ENCODE peak calls at places on chromosome 11, in five cellular contexts. S, F, Q, P and J are unnamed samples.
A peak's percentile ranks its signal among the peaks of the same experiment; 100 is the strongest.

GRCh38 chr11:128695539-128696221 is 1.8 kb downstream of the FLI1 start:
- DNase-seq in S (no peak), F (no peak), Q (no peak), P (no peak), J (no peak)

GRCh38 chr11:17473071-17473744 is 3.4 kb downstream of the ABCC8 start:
- DNase-seq in S (no peak), F (peak; percentile 32), Q (peak; percentile 65), P (no peak), J (no peak)

GRCh38 chr11:126537492-126537891 is 182.0 kb downstream of the ST3GAL4 start:
- DNase-seq in S (no peak), F (no peak), Q (no peak), P (no peak), J (no peak)

GRCh38 chr11:61474234-61474633 is 34.3 kb upstream of the LRRC10B start:
- DNase-seq in S (no peak), F (no peak), Q (no peak), P (no peak), J (no peak)

GRCh38 chr11:129815596-129816461 is at the start of gene TMEM45B:
- DNase-seq in S (no peak), F (peak; percentile 61), Q (peak; percentile 26), P (no peak), J (no peak)

GRCh38 chr11:86228967-86229330 is 15.6 kb upstream of the EED start:
- DNase-seq in S (no peak), F (no peak), Q (no peak), P (no peak), J (no peak)

GRCh38 chr11:121762820-121763219 is 310.1 kb upstream of the SORL1-AS1 start:
- DNase-seq in S (no peak), F (peak; percentile 84), Q (peak; percentile 37), P (peak; percentile 25), J (no peak)

GRCh38 chr11:848380-848931 is 5.8 kb downstream of the TSPAN4 start:
- DNase-seq in S (no peak), F (peak; percentile 58), Q (peak; percentile 61), P (no peak), J (no peak)

GRCh38 chr11:96470521-96470920 is 80.7 kb downstream of the JRKL start:
- DNase-seq in S (no peak), F (no peak), Q (no peak), P (no peak), J (no peak)

GRCh38 chr11:87417951-87418350 is 380.2 kb downstream of the TMEM135 start:
- DNase-seq in S (no peak), F (no peak), Q (no peak), P (no peak), J (no peak)

GRCh38 chr11:103338621-103339484 is 229.6 kb downstream of the DYNC2H1 start:
- DNase-seq in S (no peak), F (peak; percentile 67), Q (no peak), P (no peak), J (no peak)

GRCh38 chr11:128496684-128497056 is 90.7 kb downstream of the ETS1 start:
- DNase-seq in S (no peak), F (no peak), Q (no peak), P (no peak), J (no peak)

GRCh38 chr11:75160328-75160757 is 9.4 kb downstream of the SLCO2B1 start:
- DNase-seq in S (no peak), F (no peak), Q (no peak), P (no peak), J (no peak)

GRCh38 chr11:118007040-118007439 is 20.8 kb downstream of the IL10RA start:
- DNase-seq in S (no peak), F (no peak), Q (no peak), P (no peak), J (no peak)

GRCh38 chr11:17277024-17277584 is 565 bp downstream of the NUCB2 start:
- DNase-seq in S (no peak), F (no peak), Q (no peak), P (no peak), J (no peak)

GRCh38 chr11:35662061-35662648 is 420 bp upstream of the TRIM44 start:
- DNase-seq in S (no peak), F (no peak), Q (no peak), P (no peak), J (no peak)

GRCh38 chr11:126479178-126479930 is 123.9 kb downstream of the ST3GAL4 start:
- DNase-seq in S (no peak), F (no peak), Q (no peak), P (no peak), J (no peak)

GRCh38 chr11:46345881-46346484 is 1.3 kb upstream of the DGKZ start:
- DNase-seq in S (no peak), F (no peak), Q (no peak), P (no peak), J (no peak)

GRCh38 chr11:108662700-108663099 is 2.2 kb upstream of the DDX10 start:
- DNase-seq in S (no peak), F (no peak), Q (no peak), P (no peak), J (no peak)

GRCh38 chr11:65872555-65873279 is at the start of gene EFEMP2:
- DNase-seq in S (no peak), F (no peak), Q (peak; percentile 80), P (peak; percentile 61), J (no peak)

GRCh38 chr11:46895821-46896220 is 22.5 kb downstream of the LRP4 start:
- DNase-seq in S (no peak), F (no peak), Q (no peak), P (peak; percentile 80), J (no peak)

GRCh38 chr11:111986589-111986988 is 38.6 kb upstream of the DLAT start:
- DNase-seq in S (no peak), F (no peak), Q (no peak), P (no peak), J (no peak)

GRCh38 chr11:119599864-119600593 is 129.0 kb downstream of the NECTIN1 start:
- DNase-seq in S (no peak), F (no peak), Q (no peak), P (no peak), J (no peak)

GRCh38 chr11:114326151-114326550 is 30.0 kb downstream of the NNMT start:
- DNase-seq in S (no peak), F (no peak), Q (no peak), P (no peak), J (no peak)

GRCh38 chr11:27876209-27876775 is 176.0 kb upstream of the BDNF start:
- DNase-seq in S (no peak), F (no peak), Q (no peak), P (no peak), J (no peak)

GRCh38 chr11:71114124-71114851 is 138.1 kb downstream of the SHANK2 start:
- DNase-seq in S (no peak), F (no peak), Q (no peak), P (no peak), J (no peak)

GRCh38 chr11:27977031-27977430 is 130.9 kb downstream of the KIF18A start:
- DNase-seq in S (no peak), F (no peak), Q (no peak), P (no peak), J (peak; percentile 82)

GRCh38 chr11:120554771-120555432 is 43.4 kb downstream of the GRIK4 start:
- DNase-seq in S (no peak), F (peak; percentile 54), Q (peak; percentile 72), P (no peak), J (no peak)

GRCh38 chr11:33195391-33196190 is 34.3 kb upstream of the CSTF3 start:
- DNase-seq in S (no peak), F (no peak), Q (no peak), P (no peak), J (no peak)

GRCh38 chr11:132202621-132203020 is 832.2 kb downstream of the NTM start:
- DNase-seq in S (no peak), F (no peak), Q (no peak), P (no peak), J (no peak)

GRCh38 chr11:113957016-113957415 is 17.9 kb upstream of the HTR3A start:
- DNase-seq in S (no peak), F (peak; percentile 33), Q (no peak), P (no peak), J (no peak)

GRCh38 chr11:106603971-106604370 is 414.3 kb downstream of the GUCY1A2 start:
- DNase-seq in S (no peak), F (no peak), Q (no peak), P (no peak), J (no peak)

GRCh38 chr11:124865902-124866851 is 945 bp downstream of the ROBO3 start:
- DNase-seq in S (no peak), F (peak; percentile 68), Q (peak; percentile 70), P (no peak), J (no peak)

GRCh38 chr11:16977136-16978020 is 36.8 kb downstream of the PLEKHA7 start:
- DNase-seq in S (no peak), F (no peak), Q (peak; percentile 19), P (no peak), J (no peak)

GRCh38 chr11:91163619-91164451 is 941.0 kb upstream of the CHORDC1 start:
- DNase-seq in S (no peak), F (peak; percentile 67), Q (peak; percentile 25), P (no peak), J (peak; percentile 65)
- H3K4me3 ChIP-seq in S (no peak overlapping the region), F (peak overlapping the region; percentile 31), Q (no peak overlapping the region), P (no peak overlapping the region), J (no peak overlapping the region)

GRCh38 chr11:31160504-31161422 is 208.8 kb downstream of the DCDC1 start:
- DNase-seq in S (no peak), F (no peak), Q (no peak), P (no peak), J (no peak)
- TF ChIP-seq CTCF in S (no peak), F (peak; percentile 17), Q (peak; percentile 26), P (peak; percentile 39), J (peak; percentile 36)

DNA sequence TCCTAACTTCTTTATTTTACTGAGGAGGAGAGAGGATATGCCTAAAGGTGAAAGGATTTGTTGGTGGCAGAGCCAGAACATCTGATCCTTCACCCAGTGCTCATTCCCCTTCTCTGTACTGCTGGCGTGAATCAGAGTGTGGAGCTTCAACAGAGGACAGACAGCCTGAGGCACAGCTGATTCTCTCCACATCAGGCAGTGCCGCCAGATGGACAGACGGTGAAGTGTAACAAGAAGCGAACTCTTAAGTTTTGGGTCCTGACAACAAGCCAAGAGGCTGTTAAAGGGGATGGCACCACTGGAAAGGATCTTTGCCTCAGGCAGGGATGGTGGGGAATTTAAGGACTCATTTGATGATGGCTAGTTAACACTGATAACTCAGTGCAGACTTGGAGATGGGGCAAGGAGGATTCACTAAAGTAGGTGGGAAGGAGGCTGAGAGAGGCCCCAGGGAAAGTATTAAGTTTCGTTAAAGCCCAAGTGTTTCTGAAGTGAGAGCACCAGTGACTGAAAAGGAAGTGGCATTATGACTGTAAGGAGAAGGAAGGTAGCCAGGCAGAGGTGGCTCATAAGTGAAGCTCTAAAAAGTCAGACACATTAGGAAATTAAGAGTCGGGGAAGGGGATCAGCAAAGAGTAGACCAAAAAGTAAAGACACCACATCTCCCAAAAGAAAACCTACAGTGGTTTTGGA is 81.3 kb downstream of the CLPB start:
- DNase-seq in S (no peak), F (peak; percentile 91), Q (peak; percentile 59), P (no peak), J (no peak)
- H3K36me3 ChIP-seq in S (no peaks in the 10 kb centered on the region), F (peaks cover 34% of the 10 kb centered on the region), Q (no peaks in the 10 kb centered on the region), P (peaks cover 3% of the 10 kb centered on the region), J (no peaks in the 10 kb centered on the region)

DNA sequence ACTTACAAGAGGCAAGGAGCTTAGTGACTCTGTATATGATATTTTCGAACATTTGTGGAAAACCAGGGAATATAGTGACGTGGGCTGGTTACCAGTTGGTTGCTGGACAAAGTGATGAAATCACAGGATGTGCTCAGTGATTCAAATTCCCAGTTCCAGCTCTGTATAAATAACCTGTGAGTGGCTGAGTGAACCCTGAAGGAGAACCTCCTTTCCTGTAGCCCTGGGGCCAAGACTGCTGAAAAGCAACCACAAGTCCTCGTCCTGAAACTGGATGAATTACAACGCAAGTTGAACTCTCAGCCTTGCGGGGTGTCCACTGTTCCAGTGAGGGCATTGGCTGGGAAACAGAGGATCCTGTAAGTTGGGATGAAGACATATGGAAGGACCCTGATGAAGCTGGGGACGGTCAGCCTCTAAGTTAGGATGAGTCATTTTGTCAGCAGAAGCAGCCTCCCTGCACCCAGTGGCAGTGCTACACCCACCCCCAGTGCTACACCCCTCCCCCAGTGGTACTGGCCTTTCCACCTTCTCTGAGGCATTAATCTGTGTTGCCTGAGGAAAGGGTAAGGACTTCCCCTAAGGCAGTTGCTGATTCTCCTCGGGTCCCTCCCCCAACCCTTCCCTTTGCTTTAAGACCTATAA is 22.0 kb upstream of the CD81 start:
- DNase-seq in S (no peak), F (no peak), Q (no peak), P (no peak), J (no peak)
- H3K4me3 ChIP-seq in S (no peak overlapping the region), F (no peak overlapping the region), Q (no peak overlapping the region), P (no peak overlapping the region), J (no peak overlapping the region)